ENCODE peak calls at places on chromosomes 1 and 21, in eight cellular contexts. One of them, this sample, is unnamed.

GRCh38 chr1:235712812-235713211 is 63.2 kb upstream of the GNG4 start:
- DNase-seq in activated T-helper 9 cell treated with anti-CD3 and anti-CD28 coated beads, Interleukin-2, amount 50 U/mL, for 16 hours: no peak
- DNase-seq in activated CD4-positive, alpha-beta T cell treated with anti-CD3 and anti-CD28 coated beads, Interleukin-2, amount 50 U/mL, for 4 hours: no peak
- DNase-seq in uterus: no peak
- DNase-seq in astrocyte of the spinal cord: no peak
- DNase-seq in IMR-90: peak; percentile 23
- DNase-seq in CMK: no peak
- DNase-seq in T-cell: no peak
- DNase-seq in this sample: no peak

GRCh38 chr1:35557118-35557610 is at the start of gene KIAA0319L:
- DNase-seq in activated T-helper 9 cell treated with anti-CD3 and anti-CD28 coated beads, Interleukin-2, amount 50 U/mL, for 16 hours: no peak
- DNase-seq in activated CD4-positive, alpha-beta T cell treated with anti-CD3 and anti-CD28 coated beads, Interleukin-2, amount 50 U/mL, for 4 hours: no peak
- DNase-seq in uterus: peak; percentile 87
- DNase-seq in astrocyte of the spinal cord: no peak
- DNase-seq in IMR-90: peak; percentile 37
- DNase-seq in CMK: peak; percentile 78
- DNase-seq in T-cell: no peak
- DNase-seq in this sample: peak; percentile 60

GRCh38 chr1:151513626-151514101 is 2.5 kb downstream of the CGN start:
- DNase-seq in activated T-helper 9 cell treated with anti-CD3 and anti-CD28 coated beads, Interleukin-2, amount 50 U/mL, for 16 hours: no peak
- DNase-seq in activated CD4-positive, alpha-beta T cell treated with anti-CD3 and anti-CD28 coated beads, Interleukin-2, amount 50 U/mL, for 4 hours: peak; percentile 13
- DNase-seq in uterus: no peak
- DNase-seq in astrocyte of the spinal cord: no peak
- DNase-seq in IMR-90: peak; percentile 22
- DNase-seq in CMK: no peak
- DNase-seq in T-cell: no peak
- DNase-seq in this sample: no peak

GRCh38 chr1:215539803-215540575 is 27.1 kb upstream of the KCTD3 start:
- DNase-seq in activated T-helper 9 cell treated with anti-CD3 and anti-CD28 coated beads, Interleukin-2, amount 50 U/mL, for 16 hours: no peak
- DNase-seq in activated CD4-positive, alpha-beta T cell treated with anti-CD3 and anti-CD28 coated beads, Interleukin-2, amount 50 U/mL, for 4 hours: no peak
- DNase-seq in uterus: no peak
- DNase-seq in astrocyte of the spinal cord: peak; percentile 47
- DNase-seq in IMR-90: peak; percentile 23
- DNase-seq in CMK: no peak
- DNase-seq in T-cell: no peak
- DNase-seq in this sample: peak; percentile 55

GRCh38 chr21:32795802-32796489 is 24.4 kb upstream of the PAXBP1 start:
- DNase-seq in activated T-helper 9 cell treated with anti-CD3 and anti-CD28 coated beads, Interleukin-2, amount 50 U/mL, for 16 hours: no peak
- DNase-seq in activated CD4-positive, alpha-beta T cell treated with anti-CD3 and anti-CD28 coated beads, Interleukin-2, amount 50 U/mL, for 4 hours: no peak
- DNase-seq in uterus: no peak
- DNase-seq in astrocyte of the spinal cord: no peak
- DNase-seq in IMR-90: no peak
- DNase-seq in CMK: no peak
- DNase-seq in T-cell: no peak
- DNase-seq in this sample: no peak

GRCh38 chr1:234918216-234918841 is 210.3 kb downstream of the TOMM20 start:
- DNase-seq in activated T-helper 9 cell treated with anti-CD3 and anti-CD28 coated beads, Interleukin-2, amount 50 U/mL, for 16 hours: no peak
- DNase-seq in activated CD4-positive, alpha-beta T cell treated with anti-CD3 and anti-CD28 coated beads, Interleukin-2, amount 50 U/mL, for 4 hours: no peak
- DNase-seq in uterus: no peak
- DNase-seq in astrocyte of the spinal cord: peak; percentile 85
- DNase-seq in IMR-90: no peak
- DNase-seq in CMK: peak; percentile 59
- DNase-seq in T-cell: no peak
- DNase-seq in this sample: no peak

GRCh38 chr21:33374080-33374873 is 28.9 kb upstream of the IFNGR2 start:
- DNase-seq in activated T-helper 9 cell treated with anti-CD3 and anti-CD28 coated beads, Interleukin-2, amount 50 U/mL, for 16 hours: peak; percentile 27
- DNase-seq in activated CD4-positive, alpha-beta T cell treated with anti-CD3 and anti-CD28 coated beads, Interleukin-2, amount 50 U/mL, for 4 hours: peak; percentile 58
- DNase-seq in uterus: no peak
- DNase-seq in astrocyte of the spinal cord: peak; percentile 68
- DNase-seq in IMR-90: peak; percentile 58
- DNase-seq in CMK: no peak
- DNase-seq in T-cell: no peak
- DNase-seq in this sample: no peak

GRCh38 chr1:25045480-25046193 is 115.6 kb upstream of the RUNX3 start:
- DNase-seq in activated T-helper 9 cell treated with anti-CD3 and anti-CD28 coated beads, Interleukin-2, amount 50 U/mL, for 16 hours: no peak
- DNase-seq in activated CD4-positive, alpha-beta T cell treated with anti-CD3 and anti-CD28 coated beads, Interleukin-2, amount 50 U/mL, for 4 hours: no peak
- DNase-seq in uterus: no peak
- DNase-seq in astrocyte of the spinal cord: no peak
- DNase-seq in IMR-90: no peak
- DNase-seq in CMK: no peak
- DNase-seq in T-cell: no peak
- DNase-seq in this sample: no peak

GRCh38 chr21:16308269-16308668 is 578.5 kb downstream of the USP25 start:
- DNase-seq in activated T-helper 9 cell treated with anti-CD3 and anti-CD28 coated beads, Interleukin-2, amount 50 U/mL, for 16 hours: no peak
- DNase-seq in activated CD4-positive, alpha-beta T cell treated with anti-CD3 and anti-CD28 coated beads, Interleukin-2, amount 50 U/mL, for 4 hours: no peak
- DNase-seq in uterus: no peak
- DNase-seq in astrocyte of the spinal cord: peak; percentile 76
- DNase-seq in IMR-90: peak; percentile 15
- DNase-seq in CMK: no peak
- DNase-seq in T-cell: no peak
- DNase-seq in this sample: peak; percentile 13

GRCh38 chr1:227785812-227786608 is 29.5 kb upstream of the PRSS38 start:
- DNase-seq in activated T-helper 9 cell treated with anti-CD3 and anti-CD28 coated beads, Interleukin-2, amount 50 U/mL, for 16 hours: no peak
- DNase-seq in activated CD4-positive, alpha-beta T cell treated with anti-CD3 and anti-CD28 coated beads, Interleukin-2, amount 50 U/mL, for 4 hours: no peak
- DNase-seq in uterus: no peak
- DNase-seq in astrocyte of the spinal cord: no peak
- DNase-seq in IMR-90: no peak
- DNase-seq in CMK: no peak
- DNase-seq in T-cell: no peak
- DNase-seq in this sample: no peak

GRCh38 chr1:99771522-99771921 is 5.1 kb upstream of the FRRS1 start:
- DNase-seq in activated T-helper 9 cell treated with anti-CD3 and anti-CD28 coated beads, Interleukin-2, amount 50 U/mL, for 16 hours: no peak
- DNase-seq in activated CD4-positive, alpha-beta T cell treated with anti-CD3 and anti-CD28 coated beads, Interleukin-2, amount 50 U/mL, for 4 hours: no peak
- DNase-seq in uterus: no peak
- DNase-seq in astrocyte of the spinal cord: no peak
- DNase-seq in IMR-90: no peak
- DNase-seq in CMK: peak; percentile 87
- DNase-seq in T-cell: no peak
- DNase-seq in this sample: no peak

GRCh38 chr1:11708554-11709350 is 17.2 kb downstream of the DRAXIN start:
- DNase-seq in activated T-helper 9 cell treated with anti-CD3 and anti-CD28 coated beads, Interleukin-2, amount 50 U/mL, for 16 hours: no peak
- DNase-seq in activated CD4-positive, alpha-beta T cell treated with anti-CD3 and anti-CD28 coated beads, Interleukin-2, amount 50 U/mL, for 4 hours: no peak
- DNase-seq in uterus: no peak
- DNase-seq in astrocyte of the spinal cord: no peak
- DNase-seq in IMR-90: no peak
- DNase-seq in CMK: no peak
- DNase-seq in T-cell: no peak
- DNase-seq in this sample: no peak

GRCh38 chr21:38479641-38480515 is 18.4 kb downstream of the ERG start:
- DNase-seq in activated T-helper 9 cell treated with anti-CD3 and anti-CD28 coated beads, Interleukin-2, amount 50 U/mL, for 16 hours: no peak
- DNase-seq in activated CD4-positive, alpha-beta T cell treated with anti-CD3 and anti-CD28 coated beads, Interleukin-2, amount 50 U/mL, for 4 hours: no peak
- DNase-seq in uterus: no peak
- DNase-seq in astrocyte of the spinal cord: no peak
- DNase-seq in IMR-90: no peak
- DNase-seq in CMK: no peak
- DNase-seq in T-cell: no peak
- DNase-seq in this sample: no peak

GRCh38 chr1:21816602-21817302 is 4.7 kb downstream of the LDLRAD2 start:
- DNase-seq in activated T-helper 9 cell treated with anti-CD3 and anti-CD28 coated beads, Interleukin-2, amount 50 U/mL, for 16 hours: no peak
- DNase-seq in activated CD4-positive, alpha-beta T cell treated with anti-CD3 and anti-CD28 coated beads, Interleukin-2, amount 50 U/mL, for 4 hours: no peak
- DNase-seq in uterus: no peak
- DNase-seq in astrocyte of the spinal cord: peak; percentile 70
- DNase-seq in IMR-90: peak; percentile 81
- DNase-seq in CMK: no peak
- DNase-seq in T-cell: no peak
- DNase-seq in this sample: no peak

GRCh38 chr1:114353233-114353632 is 157.8 kb downstream of the TRIM33 start:
- DNase-seq in activated T-helper 9 cell treated with anti-CD3 and anti-CD28 coated beads, Interleukin-2, amount 50 U/mL, for 16 hours: no peak
- DNase-seq in activated CD4-positive, alpha-beta T cell treated with anti-CD3 and anti-CD28 coated beads, Interleukin-2, amount 50 U/mL, for 4 hours: no peak
- DNase-seq in uterus: peak; percentile 80
- DNase-seq in astrocyte of the spinal cord: peak; percentile 84
- DNase-seq in IMR-90: peak; percentile 80
- DNase-seq in CMK: no peak
- DNase-seq in T-cell: no peak
- DNase-seq in this sample: peak; percentile 67

GRCh38 chr1:15749399-15750291 is 7.3 kb downstream of the TMEM82 start:
- DNase-seq in activated T-helper 9 cell treated with anti-CD3 and anti-CD28 coated beads, Interleukin-2, amount 50 U/mL, for 16 hours: no peak
- DNase-seq in activated CD4-positive, alpha-beta T cell treated with anti-CD3 and anti-CD28 coated beads, Interleukin-2, amount 50 U/mL, for 4 hours: no peak
- DNase-seq in uterus: peak; percentile 53
- DNase-seq in astrocyte of the spinal cord: no peak
- DNase-seq in IMR-90: no peak
- DNase-seq in CMK: no peak
- DNase-seq in T-cell: no peak
- DNase-seq in this sample: no peak

GRCh38 chr1:199322278-199322677 is 683.4 kb downstream of the PTPRC start:
- DNase-seq in activated T-helper 9 cell treated with anti-CD3 and anti-CD28 coated beads, Interleukin-2, amount 50 U/mL, for 16 hours: no peak
- DNase-seq in activated CD4-positive, alpha-beta T cell treated with anti-CD3 and anti-CD28 coated beads, Interleukin-2, amount 50 U/mL, for 4 hours: no peak
- DNase-seq in uterus: no peak
- DNase-seq in astrocyte of the spinal cord: no peak
- DNase-seq in IMR-90: no peak
- DNase-seq in CMK: no peak
- DNase-seq in T-cell: no peak
- DNase-seq in this sample: no peak

GRCh38 chr1:109201123-109201703 is 12.5 kb upstream of the SARS1 start:
- DNase-seq in activated T-helper 9 cell treated with anti-CD3 and anti-CD28 coated beads, Interleukin-2, amount 50 U/mL, for 16 hours: peak; percentile 34
- DNase-seq in activated CD4-positive, alpha-beta T cell treated with anti-CD3 and anti-CD28 coated beads, Interleukin-2, amount 50 U/mL, for 4 hours: peak; percentile 60
- DNase-seq in uterus: no peak
- DNase-seq in astrocyte of the spinal cord: peak; percentile 87
- DNase-seq in IMR-90: peak; percentile 96
- DNase-seq in CMK: no peak
- DNase-seq in T-cell: no peak
- DNase-seq in this sample: peak; percentile 59

GRCh38 chr21:42171091-42172053 is 47.6 kb upstream of the ABCG1 start:
- DNase-seq in activated T-helper 9 cell treated with anti-CD3 and anti-CD28 coated beads, Interleukin-2, amount 50 U/mL, for 16 hours: no peak
- DNase-seq in activated CD4-positive, alpha-beta T cell treated with anti-CD3 and anti-CD28 coated beads, Interleukin-2, amount 50 U/mL, for 4 hours: no peak
- DNase-seq in uterus: peak; percentile 42
- DNase-seq in astrocyte of the spinal cord: no peak
- DNase-seq in IMR-90: no peak
- DNase-seq in CMK: no peak
- DNase-seq in T-cell: no peak
- DNase-seq in this sample: no peak

GRCh38 chr1:159261726-159262494 is 40.2 kb upstream of the FCER1A start:
- DNase-seq in activated T-helper 9 cell treated with anti-CD3 and anti-CD28 coated beads, Interleukin-2, amount 50 U/mL, for 16 hours: no peak
- DNase-seq in activated CD4-positive, alpha-beta T cell treated with anti-CD3 and anti-CD28 coated beads, Interleukin-2, amount 50 U/mL, for 4 hours: no peak
- DNase-seq in uterus: no peak
- DNase-seq in astrocyte of the spinal cord: no peak
- DNase-seq in IMR-90: no peak
- DNase-seq in CMK: no peak
- DNase-seq in T-cell: no peak
- DNase-seq in this sample: no peak

GRCh38 chr21:37367758-37368535 is 1.4 kb downstream of the DYRK1A start:
- DNase-seq in activated T-helper 9 cell treated with anti-CD3 and anti-CD28 coated beads, Interleukin-2, amount 50 U/mL, for 16 hours: peak; percentile 18
- DNase-seq in activated CD4-positive, alpha-beta T cell treated with anti-CD3 and anti-CD28 coated beads, Interleukin-2, amount 50 U/mL, for 4 hours: peak; percentile 25
- DNase-seq in uterus: peak; percentile 35
- DNase-seq in astrocyte of the spinal cord: peak; percentile 37
- DNase-seq in IMR-90: peak; percentile 35
- DNase-seq in CMK: no peak
- DNase-seq in T-cell: no peak
- DNase-seq in this sample: peak; percentile 22

GRCh38 chr1:18941221-18942141 is 15.0 kb downstream of the IFFO2 start:
- DNase-seq in activated T-helper 9 cell treated with anti-CD3 and anti-CD28 coated beads, Interleukin-2, amount 50 U/mL, for 16 hours: no peak
- DNase-seq in activated CD4-positive, alpha-beta T cell treated with anti-CD3 and anti-CD28 coated beads, Interleukin-2, amount 50 U/mL, for 4 hours: no peak
- DNase-seq in uterus: no peak
- DNase-seq in astrocyte of the spinal cord: peak; percentile 97
- DNase-seq in IMR-90: peak; percentile 97
- DNase-seq in CMK: no peak
- DNase-seq in T-cell: no peak
- DNase-seq in this sample: peak; percentile 92

GRCh38 chr21:17467392-17467791 is 45.5 kb upstream of the CXADR start:
- DNase-seq in activated T-helper 9 cell treated with anti-CD3 and anti-CD28 coated beads, Interleukin-2, amount 50 U/mL, for 16 hours: no peak
- DNase-seq in activated CD4-positive, alpha-beta T cell treated with anti-CD3 and anti-CD28 coated beads, Interleukin-2, amount 50 U/mL, for 4 hours: no peak
- DNase-seq in uterus: no peak
- DNase-seq in astrocyte of the spinal cord: peak; percentile 49
- DNase-seq in IMR-90: no peak
- DNase-seq in CMK: no peak
- DNase-seq in T-cell: no peak
- DNase-seq in this sample: no peak

GRCh38 chr1:40185951-40186864 is 25.0 kb downstream of the RLF start:
- DNase-seq in activated T-helper 9 cell treated with anti-CD3 and anti-CD28 coated beads, Interleukin-2, amount 50 U/mL, for 16 hours: peak; percentile 35
- DNase-seq in activated CD4-positive, alpha-beta T cell treated with anti-CD3 and anti-CD28 coated beads, Interleukin-2, amount 50 U/mL, for 4 hours: peak; percentile 48
- DNase-seq in uterus: no peak
- DNase-seq in astrocyte of the spinal cord: peak; percentile 44
- DNase-seq in IMR-90: peak; percentile 62
- DNase-seq in CMK: no peak
- DNase-seq in T-cell: peak; percentile 11
- DNase-seq in this sample: no peak

GRCh38 chr1:41241748-41242644 is at the start of gene SCMH1:
- DNase-seq in activated T-helper 9 cell treated with anti-CD3 and anti-CD28 coated beads, Interleukin-2, amount 50 U/mL, for 16 hours: peak; percentile 44
- DNase-seq in activated CD4-positive, alpha-beta T cell treated with anti-CD3 and anti-CD28 coated beads, Interleukin-2, amount 50 U/mL, for 4 hours: peak; percentile 52
- DNase-seq in uterus: peak; percentile 40
- DNase-seq in astrocyte of the spinal cord: peak; percentile 22
- DNase-seq in IMR-90: peak; percentile 12
- DNase-seq in CMK: no peak
- DNase-seq in T-cell: peak; percentile 35
- DNase-seq in this sample: no peak

GRCh38 chr1:168227620-168228019 is 1.8 kb downstream of the SFT2D2 start:
- DNase-seq in activated T-helper 9 cell treated with anti-CD3 and anti-CD28 coated beads, Interleukin-2, amount 50 U/mL, for 16 hours: no peak
- DNase-seq in activated CD4-positive, alpha-beta T cell treated with anti-CD3 and anti-CD28 coated beads, Interleukin-2, amount 50 U/mL, for 4 hours: no peak
- DNase-seq in uterus: no peak
- DNase-seq in astrocyte of the spinal cord: peak; percentile 45
- DNase-seq in IMR-90: no peak
- DNase-seq in CMK: no peak
- DNase-seq in T-cell: no peak
- DNase-seq in this sample: no peak

GRCh38 chr1:66182551-66183178 is 351.3 kb upstream of the SGIP1 start:
- DNase-seq in activated T-helper 9 cell treated with anti-CD3 and anti-CD28 coated beads, Interleukin-2, amount 50 U/mL, for 16 hours: no peak
- DNase-seq in activated CD4-positive, alpha-beta T cell treated with anti-CD3 and anti-CD28 coated beads, Interleukin-2, amount 50 U/mL, for 4 hours: no peak
- DNase-seq in uterus: peak; percentile 61
- DNase-seq in astrocyte of the spinal cord: peak; percentile 76
- DNase-seq in IMR-90: peak; percentile 81
- DNase-seq in CMK: no peak
- DNase-seq in T-cell: peak; percentile 39
- DNase-seq in this sample: peak; percentile 63

GRCh38 chr1:41765109-41765655 is 153.5 kb downstream of the HIVEP3 start:
- DNase-seq in activated T-helper 9 cell treated with anti-CD3 and anti-CD28 coated beads, Interleukin-2, amount 50 U/mL, for 16 hours: no peak
- DNase-seq in activated CD4-positive, alpha-beta T cell treated with anti-CD3 and anti-CD28 coated beads, Interleukin-2, amount 50 U/mL, for 4 hours: no peak
- DNase-seq in uterus: no peak
- DNase-seq in astrocyte of the spinal cord: no peak
- DNase-seq in IMR-90: no peak
- DNase-seq in CMK: no peak
- DNase-seq in T-cell: no peak
- DNase-seq in this sample: no peak

GRCh38 chr1:158112994-158113758 is 67.5 kb upstream of the CD1D start:
- DNase-seq in activated T-helper 9 cell treated with anti-CD3 and anti-CD28 coated beads, Interleukin-2, amount 50 U/mL, for 16 hours: no peak
- DNase-seq in activated CD4-positive, alpha-beta T cell treated with anti-CD3 and anti-CD28 coated beads, Interleukin-2, amount 50 U/mL, for 4 hours: peak; percentile 10
- DNase-seq in uterus: no peak
- DNase-seq in astrocyte of the spinal cord: peak; percentile 13
- DNase-seq in IMR-90: peak; percentile 15
- DNase-seq in CMK: no peak
- DNase-seq in T-cell: peak; percentile 29
- DNase-seq in this sample: no peak

GRCh38 chr1:92924501-92924900 is 36.8 kb downstream of the DIPK1A start:
- DNase-seq in activated T-helper 9 cell treated with anti-CD3 and anti-CD28 coated beads, Interleukin-2, amount 50 U/mL, for 16 hours: no peak
- DNase-seq in activated CD4-positive, alpha-beta T cell treated with anti-CD3 and anti-CD28 coated beads, Interleukin-2, amount 50 U/mL, for 4 hours: no peak
- DNase-seq in uterus: no peak
- DNase-seq in astrocyte of the spinal cord: no peak
- DNase-seq in IMR-90: no peak
- DNase-seq in CMK: no peak
- DNase-seq in T-cell: no peak
- DNase-seq in this sample: no peak

GRCh38 chr21:36422279-36423098 is 37.3 kb downstream of the CHAF1B start:
- DNase-seq in activated T-helper 9 cell treated with anti-CD3 and anti-CD28 coated beads, Interleukin-2, amount 50 U/mL, for 16 hours: no peak
- DNase-seq in activated CD4-positive, alpha-beta T cell treated with anti-CD3 and anti-CD28 coated beads, Interleukin-2, amount 50 U/mL, for 4 hours: no peak
- DNase-seq in uterus: no peak
- DNase-seq in astrocyte of the spinal cord: peak; percentile 41
- DNase-seq in IMR-90: peak; percentile 71
- DNase-seq in CMK: peak; percentile 72
- DNase-seq in T-cell: no peak
- DNase-seq in this sample: peak; percentile 64

GRCh38 chr1:23044035-23044434 is 24.8 kb downstream of the KDM1A start:
- DNase-seq in activated T-helper 9 cell treated with anti-CD3 and anti-CD28 coated beads, Interleukin-2, amount 50 U/mL, for 16 hours: no peak
- DNase-seq in activated CD4-positive, alpha-beta T cell treated with anti-CD3 and anti-CD28 coated beads, Interleukin-2, amount 50 U/mL, for 4 hours: no peak
- DNase-seq in uterus: no peak
- DNase-seq in astrocyte of the spinal cord: no peak
- DNase-seq in IMR-90: no peak
- DNase-seq in CMK: no peak
- DNase-seq in T-cell: no peak
- DNase-seq in this sample: no peak

This sample was measured in H4.